ENCODE peak calls at places on chromosomes 4 and X, in four cellular contexts. Y, I, H and P are unnamed samples.

GRCh38 chrX:67780694-67781109 is 236.9 kb downstream of the AR start:
- DNase-seq in Y (peak; percentile 91), I (no peak), H (peak; percentile 93), P (peak; percentile 65)

GRCh38 chrX:42093756-42094155 is 170.4 kb upstream of the CASK start:
- DNase-seq in I (no peak), H (no peak), Y (no peak), P (no peak)

GRCh38 chrX:37380920-37381319 is 31.8 kb downstream of the PRRG1 start:
- DNase-seq in H (no peak), Y (peak; percentile 44), I (peak; percentile 6), P (no peak)

GRCh38 chr4:113394730-113395530 is 345.5 kb downstream of the ANK2 start:
- DNase-seq in Y (peak; percentile 70), H (peak; percentile 89), I (peak; percentile 85), P (peak; percentile 67)

GRCh38 chr4:186900980-186901379 is 177.3 kb upstream of the FAT1 start:
- DNase-seq in Y (no peak), I (no peak), H (no peak), P (no peak)

GRCh38 chr4:81346719-81347118 is 125.0 kb downstream of the RASGEF1B start:
- DNase-seq in Y (no peak), I (no peak), H (no peak), P (no peak)

GRCh38 chrX:41350150-41350975 is 16.4 kb downstream of the DDX3X start:
- DNase-seq in I (no peak), Y (no peak), H (no peak), P (no peak)

GRCh38 chrX:78643106-78643505 is 16.0 kb downstream of the RTL3 start:
- DNase-seq in Y (peak; percentile 35), H (no peak), I (no peak), P (no peak)

GRCh38 chrX:340121-340520 is 21.5 kb upstream of the GTPBP6 start:
- DNase-seq in H (no peak), I (no peak), Y (no peak), P (no peak)

GRCh38 chrX:107576392-107576791 is 51.9 kb upstream of the PRPS1 start:
- DNase-seq in I (no peak), H (no peak), Y (no peak), P (no peak)

GRCh38 chr4:112222219-112222955 is 9.2 kb upstream of the AP1AR start:
- DNase-seq in Y (no peak), I (no peak), H (no peak), P (no peak)

GRCh38 chr4:177163532-177163931 is 146.1 kb upstream of the NEIL3 start:
- DNase-seq in Y (peak; percentile 34), I (no peak), H (no peak), P (no peak)

GRCh38 chrX:9498236-9498635 is 33.4 kb downstream of the TBL1X start:
- DNase-seq in Y (no peak), H (no peak), I (no peak), P (no peak)

GRCh38 chr4:151953286-151953685 is 192.5 kb upstream of the GATB start:
- DNase-seq in H (no peak), I (no peak), Y (peak; percentile 32), P (no peak)

GRCh38 chrX:13007519-13008188 is 32.7 kb downstream of the TMSB4X start:
- DNase-seq in H (no peak), Y (no peak), I (peak; percentile 28), P (peak; percentile 29)

GRCh38 chrX:6558979-6559378 is 24.1 kb upstream of the VCX3A start:
- DNase-seq in Y (no peak), I (no peak), H (no peak), P (no peak)

GRCh38 chr4:7598939-7599790 is 164.4 kb upstream of the PSAPL1 start:
- DNase-seq in I (no peak), H (no peak), Y (no peak), P (no peak)

GRCh38 chr4:164169591-164169990 is 584.3 kb upstream of the SMIM31 start:
- DNase-seq in I (no peak), Y (no peak), H (no peak), P (no peak)

GRCh38 chr4:78484574-78484973 is 67.0 kb upstream of the ANXA3 start:
- DNase-seq in I (no peak), Y (no peak), H (peak; percentile 13), P (no peak)

GRCh38 chr4:16443504-16444088 is 217.3 kb upstream of the TAPT1 start:
- DNase-seq in H (peak; percentile 73), Y (peak; percentile 4), I (no peak), P (no peak)

GRCh38 chr4:82721819-82722423 is 76.7 kb downstream of the SCD5 start:
- DNase-seq in Y (no peak), H (peak; percentile 6), I (peak; percentile 16), P (no peak)

GRCh38 chrX:120366794-120367193 is 4.9 kb downstream of the ATP1B4 start:
- DNase-seq in Y (no peak), H (no peak), I (no peak), P (no peak)

GRCh38 chrX:21166302-21166982 is 207.8 kb upstream of the CNKSR2 start:
- DNase-seq in I (no peak), H (no peak), Y (no peak), P (no peak)

GRCh38 chrX:41946973-41947612 is 23.7 kb upstream of the CASK start:
- DNase-seq in Y (no peak), I (no peak), H (no peak), P (no peak)

GRCh38 chrX:16603822-16604221 is 46.1 kb upstream of the S100G start:
- DNase-seq in H (no peak), I (no peak), Y (no peak), P (no peak)

GRCh38 chr4:145234086-145234694 is 53.8 kb upstream of the OTUD4 start:
- DNase-seq in Y (peak; percentile 48), H (peak; percentile 72), I (peak; percentile 58), P (peak; percentile 24)

GRCh38 chr4:55214172-55214571 is 88.8 kb upstream of the KDR start:
- DNase-seq in I (no peak), Y (no peak), H (peak; percentile 37), P (no peak)

GRCh38 chr4:80362578-80363181 is 27.1 kb downstream of the CFAP299 start:
- DNase-seq in I (no peak), Y (peak; percentile 13), H (peak; percentile 50), P (no peak)